ENCODE peak calls at places on chromosome 19, in four cellular contexts. Q, T, E and D are unnamed samples.

GRCh38 chr19:4094761-4095487 is 28.2 kb upstream of the ZBTB7A start:
- DNase-seq in Q (no peak), T (no peak), E (no peak), D (no peak)

GRCh38 chr19:32566246-32566830 is 14.7 kb upstream of the PDCD5 start:
- DNase-seq in Q (no peak), T (no peak), E (no peak), D (no peak)

GRCh38 chr19:35986664-35987570 is 8.1 kb upstream of the SDHAF1 start:
- DNase-seq in Q (peak; percentile 61), T (no peak), E (no peak), D (no peak)

GRCh38 chr19:35153701-35154534 is 617 bp upstream of the FXYD5 start:
- DNase-seq in Q (peak; percentile 79), T (no peak), E (no peak), D (peak; percentile 84)

GRCh38 chr19:47537493-47537892 is 22.6 kb upstream of the NAPA start:
- DNase-seq in Q (no peak), T (no peak), E (no peak), D (no peak)

GRCh38 chr19:13705201-13705600 is 59.1 kb upstream of the MRI1 start:
- DNase-seq in Q (no peak), T (no peak), E (no peak), D (no peak)

GRCh38 chr19:5974721-5975387 is 3.1 kb downstream of the RANBP3 start:
- DNase-seq in Q (no peak), T (no peak), E (peak; percentile 16), D (no peak)

GRCh38 chr19:42407816-42408175 is 17.7 kb upstream of the CNFN start:
- DNase-seq in Q (no peak), T (no peak), E (no peak), D (no peak)

GRCh38 chr19:15138427-15138826 is 31.2 kb downstream of the SYDE1 start:
- DNase-seq in Q (no peak), T (no peak), E (no peak), D (no peak)

GRCh38 chr19:33175886-33176669 is 18.1 kb upstream of the LRP3 start:
- DNase-seq in Q (no peak), T (no peak), E (no peak), D (peak; percentile 55)

GRCh38 chr19:28027116-28027515 is 1185.8 kb downstream of the UQCRFS1 start:
- DNase-seq in Q (no peak), T (no peak), E (no peak), D (no peak)

GRCh38 chr19:29837448-29837961 is 25.7 kb downstream of the CCNE1 start:
- DNase-seq in Q (no peak), T (no peak), E (peak; percentile 84), D (no peak)

GRCh38 chr19:42197375-42197817 is 20.1 kb downstream of the DEDD2 start:
- DNase-seq in Q (peak; percentile 23), T (no peak), E (no peak), D (no peak)

GRCh38 chr19:42176990-42177685 is 40.3 kb downstream of the DEDD2 start:
- DNase-seq in Q (peak; percentile 85), T (peak; percentile 18), E (no peak), D (peak; percentile 87)

GRCh38 chr19:49086296-49086695 is 1.0 kb downstream of the SNRNP70 start:
- DNase-seq in Q (no peak), T (no peak), E (no peak), D (no peak)

GRCh38 chr19:14526423-14526822 is 3.0 kb upstream of the TECR start:
- DNase-seq in Q (no peak), T (no peak), E (no peak), D (no peak)

GRCh38 chr19:32041681-32042292 is 303.6 kb upstream of the ZNF507 start:
- DNase-seq in Q (peak; percentile 55), T (no peak), E (no peak), D (peak; percentile 59)

GRCh38 chr19:21098291-21098690 is 16.3 kb downstream of the ZNF714 start:
- DNase-seq in Q (no peak), T (no peak), E (no peak), D (no peak)

GRCh38 chr19:29552454-29553280 is 26.9 kb downstream of the VSTM2B start:
- DNase-seq in Q (no peak), T (no peak), E (peak; percentile 25), D (peak; percentile 24)

GRCh38 chr19:48170817-48171347 is 402 bp downstream of the ZSWIM9 start:
- DNase-seq in Q (peak; percentile 20), T (no peak), E (no peak), D (no peak)

GRCh38 chr19:10761443-10762242 is 43.8 kb downstream of the DNM2 start:
- DNase-seq in Q (peak; percentile 56), T (no peak), E (no peak), D (no peak)

GRCh38 chr19:51704601-51705000 is 11.5 kb downstream of the SPACA6 start:
- DNase-seq in Q (no peak), T (no peak), E (no peak), D (no peak)

GRCh38 chr19:12293771-12294307 is 844 bp downstream of the ZNF44 start:
- DNase-seq in Q (peak; percentile 50), T (peak; percentile 52), E (peak; percentile 51), D (peak; percentile 27)

GRCh38 chr19:5078666-5079409 is 109.9 kb downstream of the KDM4B start:
- DNase-seq in Q (no peak), T (no peak), E (no peak), D (no peak)

GRCh38 chr19:54248016-54248601 is 5.5 kb upstream of the LILRA6 start:
- DNase-seq in Q (no peak), T (no peak), E (no peak), D (no peak)

GRCh38 chr19:18086590-18087138 is at the start of gene IL12RB1:
- DNase-seq in Q (no peak), T (no peak), E (peak; percentile 44), D (no peak)

GRCh38 chr19:28184997-28185396 is 1028.0 kb downstream of the UQCRFS1 start:
- DNase-seq in Q (no peak), T (no peak), E (no peak), D (no peak)

GRCh38 chr19:19316082-19316481 is 4.2 kb downstream of the SUGP1 start:
- DNase-seq in Q (no peak), T (no peak), E (no peak), D (no peak)
- TF ChIP-seq MAX in Q (no peak), T (no peak), E (no peak), D (no peak)

GRCh38 chr19:16383584-16384161 is 59.0 kb downstream of the KLF2 start:
- DNase-seq in Q (no peak), T (no peak), E (no peak), D (no peak)

GRCh38 chr19:16380314-16380695 is 55.7 kb downstream of the KLF2 start:
- DNase-seq in Q (no peak), T (no peak), E (no peak), D (no peak)

GRCh38 chr19:16380943-16381755 is 56.5 kb downstream of the KLF2 start:
- DNase-seq in Q (no peak), T (no peak), E (no peak), D (no peak)

GRCh38 chr19:16382775-16383543 is 58.3 kb downstream of the KLF2 start:
- DNase-seq in Q (peak; percentile 86), T (peak; percentile 56), E (no peak), D (peak; percentile 61)

DNA sequence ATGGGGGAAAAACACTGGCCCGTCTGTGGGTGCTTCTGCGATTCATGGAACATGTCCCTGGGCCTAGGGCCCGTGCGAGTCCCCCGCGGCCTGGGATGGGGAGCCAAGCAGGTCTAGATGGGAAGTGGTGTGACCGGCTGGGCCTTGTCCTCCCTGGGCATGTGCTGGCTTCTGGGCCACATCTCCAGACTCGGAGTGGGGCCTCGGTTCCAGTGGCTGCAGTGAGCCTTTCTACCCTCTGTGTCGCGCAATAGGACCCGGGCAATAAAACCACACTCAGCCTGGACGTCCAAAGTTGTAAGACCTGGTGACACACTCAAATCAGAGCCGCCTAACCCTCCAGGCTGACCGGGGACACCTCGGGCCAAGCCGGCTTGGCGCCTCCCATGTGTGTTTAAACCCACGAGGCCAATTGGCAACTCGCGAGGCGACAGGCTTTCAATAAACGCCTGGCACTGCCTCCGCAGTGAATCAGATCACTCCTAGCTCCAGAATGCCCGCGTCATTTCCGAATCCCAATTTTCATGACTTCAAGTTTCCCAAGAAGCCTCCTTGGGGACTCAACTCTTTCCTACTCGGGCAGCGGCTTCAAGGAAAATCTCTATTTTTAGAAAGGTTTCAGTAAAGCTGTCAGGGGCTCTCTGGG is 57.3 kb downstream of the KLF2 start:
- DNase-seq in Q (no peak), T (no peak), E (no peak), D (no peak)
- TF ChIP-seq SP1 in Q (no peak), T (no peak), E (no peak), D (no peak)

DNA sequence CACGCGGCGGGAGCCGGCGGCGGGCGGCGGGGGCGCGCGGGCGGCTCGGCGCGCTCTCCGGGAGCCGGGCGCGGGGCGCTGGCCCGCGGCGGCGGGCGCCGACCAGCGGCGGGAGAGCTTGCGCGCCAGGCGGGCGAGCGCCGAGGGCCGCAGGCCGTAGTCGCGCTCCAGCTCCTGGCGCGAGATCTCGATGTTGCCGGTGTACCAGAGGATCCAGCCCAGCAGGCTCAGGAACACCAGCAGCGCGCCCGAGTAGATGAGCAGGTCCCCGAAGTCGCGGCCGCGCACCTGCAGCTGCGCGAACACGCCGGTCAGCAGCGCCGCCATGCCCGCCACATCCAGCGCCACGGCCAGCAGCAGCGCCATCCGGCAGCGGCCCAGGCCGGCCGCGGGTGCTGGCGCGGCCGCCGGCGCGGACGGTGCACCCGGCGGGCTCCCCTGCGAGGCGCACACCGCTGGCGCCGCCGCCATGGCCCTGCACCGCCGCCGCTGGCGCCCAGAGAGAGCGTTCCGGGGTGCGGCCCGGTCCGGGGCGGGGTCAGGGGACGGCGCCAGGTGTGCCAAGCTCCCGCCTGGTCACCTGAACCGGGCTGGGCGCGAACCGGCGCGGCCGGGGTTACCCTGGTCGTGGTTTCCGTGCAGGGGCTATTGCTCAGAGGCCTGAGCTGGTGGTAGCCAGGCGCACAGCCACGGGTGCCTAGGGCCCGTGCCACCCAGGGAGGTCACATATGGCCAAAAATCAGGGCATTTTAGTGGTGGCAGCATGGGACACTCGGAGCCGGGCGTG is at the start of gene TMEM238:
- DNase-seq in Q (peak; percentile 73), T (no peak), E (no peak), D (peak; percentile 72)
- TF ChIP-seq MAX in Q (no peak), T (peak; percentile 60), E (peak; percentile 39), D (peak; percentile 13)

DNA sequence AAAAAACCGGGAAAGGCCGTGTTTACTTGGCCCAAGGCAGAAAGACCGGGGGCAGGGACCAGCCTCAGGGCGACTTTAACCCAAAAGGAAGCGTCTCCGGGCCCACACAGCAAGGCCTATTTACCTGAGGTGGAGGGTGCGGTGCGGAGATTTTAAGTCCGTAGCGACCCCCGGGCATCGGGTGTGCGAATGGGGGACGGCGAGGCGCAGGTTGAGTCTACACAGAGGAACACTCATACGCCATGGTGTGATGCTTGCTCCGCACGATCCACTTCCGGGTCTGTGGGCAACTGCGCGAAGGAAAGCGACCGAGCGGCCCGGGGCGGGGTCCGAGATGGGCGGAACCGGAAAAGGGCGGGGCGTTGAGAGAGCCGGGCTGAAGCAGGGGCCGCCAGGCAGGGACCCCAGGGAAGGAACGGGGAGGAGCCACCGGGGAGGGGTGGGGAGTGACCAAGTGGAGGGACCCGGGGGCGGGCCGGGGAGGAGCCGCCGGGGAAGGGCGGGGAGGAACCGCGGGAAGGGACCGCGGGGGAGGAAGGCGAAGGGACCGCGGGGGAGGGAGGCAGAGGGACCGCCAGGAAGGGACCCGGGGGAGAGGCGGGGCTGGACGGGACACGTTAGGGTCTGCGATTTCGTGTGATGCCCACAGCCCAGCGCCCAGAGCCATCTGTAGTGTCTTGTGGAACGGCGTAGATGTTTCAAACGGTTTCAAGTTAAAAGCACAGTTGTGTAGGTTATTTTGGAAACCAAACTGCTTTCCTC is at the start of gene ZNF160:
- DNase-seq in Q (peak; percentile 99), T (peak; percentile 90), E (peak; percentile 89), D (peak; percentile 89)
- TF ChIP-seq SP1 in Q (peak; percentile 97), T (peak; percentile 60), E (peak; percentile 55), D (no peak)